ENCODE peak calls at places on chromosomes 2 and 18, in six cellular contexts. One of them, this sample, is unnamed.

GRCh38 chr18:49319590-49319989 is 140.9 kb downstream of the DYM start:
- DNase-seq in kidney tubule cell: no peak
- DNase-seq in T follicular helper cell: no peak
- DNase-seq in uterus: no peak
- DNase-seq in SK-MEL-5: no peak
- DNase-seq in stimulated activated CD8-positive, alpha-beta memory T cell treated with anti-CD3 and anti-CD28 coated beads, Interleukin-7, amount 100 ng/mL, for 24 hours: no peak
- DNase-seq in this sample: no peak

GRCh38 chr2:211598238-211598637 is 940.4 kb downstream of the ERBB4 start:
- DNase-seq in uterus: no peak
- DNase-seq in T follicular helper cell: no peak
- DNase-seq in kidney tubule cell: no peak
- DNase-seq in stimulated activated CD8-positive, alpha-beta memory T cell treated with anti-CD3 and anti-CD28 coated beads, Interleukin-7, amount 100 ng/mL, for 24 hours: no peak
- DNase-seq in SK-MEL-5: no peak
- DNase-seq in this sample: no peak

GRCh38 chr2:205714789-205715411 is 32.6 kb downstream of the NRP2 start:
- DNase-seq in uterus: no peak
- DNase-seq in stimulated activated CD8-positive, alpha-beta memory T cell treated with anti-CD3 and anti-CD28 coated beads, Interleukin-7, amount 100 ng/mL, for 24 hours: no peak
- DNase-seq in T follicular helper cell: no peak
- DNase-seq in kidney tubule cell: no peak
- DNase-seq in SK-MEL-5: no peak
- DNase-seq in this sample: no peak

GRCh38 chr18:55588876-55589595 is 1.0 kb upstream of the TCF4 start:
- DNase-seq in uterus: no peak
- DNase-seq in stimulated activated CD8-positive, alpha-beta memory T cell treated with anti-CD3 and anti-CD28 coated beads, Interleukin-7, amount 100 ng/mL, for 24 hours: no peak
- DNase-seq in kidney tubule cell: peak; percentile 7
- DNase-seq in T follicular helper cell: no peak
- DNase-seq in SK-MEL-5: no peak
- DNase-seq in this sample: no peak

GRCh38 chr2:168700615-168701245 is 101.7 kb upstream of the NOSTRIN start:
- DNase-seq in SK-MEL-5: no peak
- DNase-seq in kidney tubule cell: no peak
- DNase-seq in uterus: no peak
- DNase-seq in stimulated activated CD8-positive, alpha-beta memory T cell treated with anti-CD3 and anti-CD28 coated beads, Interleukin-7, amount 100 ng/mL, for 24 hours: no peak
- DNase-seq in T follicular helper cell: no peak
- DNase-seq in this sample: no peak

GRCh38 chr2:237876951-237877491 is 17.6 kb downstream of the RAMP1 start:
- DNase-seq in SK-MEL-5: no peak
- DNase-seq in uterus: peak; percentile 23
- DNase-seq in T follicular helper cell: no peak
- DNase-seq in stimulated activated CD8-positive, alpha-beta memory T cell treated with anti-CD3 and anti-CD28 coated beads, Interleukin-7, amount 100 ng/mL, for 24 hours: no peak
- DNase-seq in kidney tubule cell: no peak
- DNase-seq in this sample: no peak

GRCh38 chr18:2114765-2115164 is 456.5 kb downstream of the METTL4 start:
- DNase-seq in uterus: no peak
- DNase-seq in SK-MEL-5: no peak
- DNase-seq in stimulated activated CD8-positive, alpha-beta memory T cell treated with anti-CD3 and anti-CD28 coated beads, Interleukin-7, amount 100 ng/mL, for 24 hours: no peak
- DNase-seq in kidney tubule cell: no peak
- DNase-seq in T follicular helper cell: no peak
- DNase-seq in this sample: no peak

GRCh38 chr2:183148967-183149366 is 24.7 kb downstream of the NUP35 start:
- DNase-seq in T follicular helper cell: no peak
- DNase-seq in SK-MEL-5: no peak
- DNase-seq in stimulated activated CD8-positive, alpha-beta memory T cell treated with anti-CD3 and anti-CD28 coated beads, Interleukin-7, amount 100 ng/mL, for 24 hours: no peak
- DNase-seq in uterus: no peak
- DNase-seq in kidney tubule cell: no peak
- DNase-seq in this sample: no peak

GRCh38 chr18:12088731-12089375 is 4.8 kb upstream of the ANKRD62 start:
- DNase-seq in uterus: no peak
- DNase-seq in T follicular helper cell: no peak
- DNase-seq in kidney tubule cell: no peak
- DNase-seq in SK-MEL-5: no peak
- DNase-seq in stimulated activated CD8-positive, alpha-beta memory T cell treated with anti-CD3 and anti-CD28 coated beads, Interleukin-7, amount 100 ng/mL, for 24 hours: no peak
- DNase-seq in this sample: no peak

GRCh38 chr2:161839931-161840330 is 215.7 kb downstream of the SLC4A10 start:
- DNase-seq in stimulated activated CD8-positive, alpha-beta memory T cell treated with anti-CD3 and anti-CD28 coated beads, Interleukin-7, amount 100 ng/mL, for 24 hours: no peak
- DNase-seq in T follicular helper cell: no peak
- DNase-seq in uterus: no peak
- DNase-seq in kidney tubule cell: no peak
- DNase-seq in SK-MEL-5: no peak
- DNase-seq in this sample: no peak

GRCh38 chr2:229713371-229714079 is 830 bp downstream of the DNER start:
- DNase-seq in T follicular helper cell: no peak
- DNase-seq in kidney tubule cell: peak; percentile 20
- DNase-seq in stimulated activated CD8-positive, alpha-beta memory T cell treated with anti-CD3 and anti-CD28 coated beads, Interleukin-7, amount 100 ng/mL, for 24 hours: peak; percentile 7
- DNase-seq in uterus: no peak
- DNase-seq in SK-MEL-5: peak; percentile 61
- DNase-seq in this sample: peak; percentile 13

GRCh38 chr2:234377761-234378341 is 119.0 kb downstream of the ARL4C start:
- DNase-seq in T follicular helper cell: no peak
- DNase-seq in stimulated activated CD8-positive, alpha-beta memory T cell treated with anti-CD3 and anti-CD28 coated beads, Interleukin-7, amount 100 ng/mL, for 24 hours: no peak
- DNase-seq in SK-MEL-5: no peak
- DNase-seq in kidney tubule cell: peak; percentile 12
- DNase-seq in uterus: no peak
- DNase-seq in this sample: no peak

GRCh38 chr2:84880645-84881521 is at the start of gene TRABD2A:
- DNase-seq in stimulated activated CD8-positive, alpha-beta memory T cell treated with anti-CD3 and anti-CD28 coated beads, Interleukin-7, amount 100 ng/mL, for 24 hours: no peak
- DNase-seq in T follicular helper cell: peak; percentile 34
- DNase-seq in uterus: no peak
- DNase-seq in kidney tubule cell: no peak
- DNase-seq in SK-MEL-5: no peak
- DNase-seq in this sample: peak; percentile 23

GRCh38 chr2:166653185-166653813 is 159.2 kb upstream of the SCN7A start:
- DNase-seq in T follicular helper cell: no peak
- DNase-seq in kidney tubule cell: no peak
- DNase-seq in SK-MEL-5: no peak
- DNase-seq in stimulated activated CD8-positive, alpha-beta memory T cell treated with anti-CD3 and anti-CD28 coated beads, Interleukin-7, amount 100 ng/mL, for 24 hours: no peak
- DNase-seq in uterus: no peak
- DNase-seq in this sample: no peak

GRCh38 chr2:127454595-127455565 is 36.7 kb downstream of the PROC start:
- DNase-seq in stimulated activated CD8-positive, alpha-beta memory T cell treated with anti-CD3 and anti-CD28 coated beads, Interleukin-7, amount 100 ng/mL, for 24 hours: no peak
- DNase-seq in T follicular helper cell: no peak
- DNase-seq in uterus: no peak
- DNase-seq in SK-MEL-5: no peak
- DNase-seq in kidney tubule cell: peak; percentile 37
- DNase-seq in this sample: no peak

GRCh38 chr18:76822510-76823165 is at the start of gene ZNF236:
- DNase-seq in SK-MEL-5: peak; percentile 58
- DNase-seq in T follicular helper cell: peak; percentile 44
- DNase-seq in kidney tubule cell: peak; percentile 83
- DNase-seq in uterus: peak; percentile 68
- DNase-seq in stimulated activated CD8-positive, alpha-beta memory T cell treated with anti-CD3 and anti-CD28 coated beads, Interleukin-7, amount 100 ng/mL, for 24 hours: peak; percentile 41
- DNase-seq in this sample: peak; percentile 56

GRCh38 chr2:105797298-105797819 is 52.6 kb downstream of the NCK2 start:
- DNase-seq in kidney tubule cell: peak; percentile 15
- DNase-seq in uterus: peak; percentile 60
- DNase-seq in SK-MEL-5: peak; percentile 14
- DNase-seq in T follicular helper cell: no peak
- DNase-seq in stimulated activated CD8-positive, alpha-beta memory T cell treated with anti-CD3 and anti-CD28 coated beads, Interleukin-7, amount 100 ng/mL, for 24 hours: no peak
- DNase-seq in this sample: no peak

GRCh38 chr2:203626952-203627681 is 79.3 kb upstream of the CD28 start:
- DNase-seq in T follicular helper cell: no peak
- DNase-seq in SK-MEL-5: no peak
- DNase-seq in uterus: no peak
- DNase-seq in kidney tubule cell: no peak
- DNase-seq in stimulated activated CD8-positive, alpha-beta memory T cell treated with anti-CD3 and anti-CD28 coated beads, Interleukin-7, amount 100 ng/mL, for 24 hours: no peak
- DNase-seq in this sample: no peak

GRCh38 chr2:174247474-174248186 is 702 bp downstream of the OLA1 start:
- DNase-seq in T follicular helper cell: no peak
- DNase-seq in stimulated activated CD8-positive, alpha-beta memory T cell treated with anti-CD3 and anti-CD28 coated beads, Interleukin-7, amount 100 ng/mL, for 24 hours: no peak
- DNase-seq in uterus: peak; percentile 28
- DNase-seq in SK-MEL-5: no peak
- DNase-seq in kidney tubule cell: peak; percentile 47
- DNase-seq in this sample: no peak

GRCh38 chr2:116585654-116586053 is 1228.8 kb upstream of the DDX18 start:
- DNase-seq in uterus: no peak
- DNase-seq in T follicular helper cell: no peak
- DNase-seq in kidney tubule cell: no peak
- DNase-seq in stimulated activated CD8-positive, alpha-beta memory T cell treated with anti-CD3 and anti-CD28 coated beads, Interleukin-7, amount 100 ng/mL, for 24 hours: no peak
- DNase-seq in SK-MEL-5: no peak
- DNase-seq in this sample: no peak

GRCh38 chr2:220966636-220967035 is 605.5 kb downstream of the EPHA4 start:
- DNase-seq in SK-MEL-5: no peak
- DNase-seq in uterus: no peak
- DNase-seq in kidney tubule cell: peak; percentile 91
- DNase-seq in stimulated activated CD8-positive, alpha-beta memory T cell treated with anti-CD3 and anti-CD28 coated beads, Interleukin-7, amount 100 ng/mL, for 24 hours: no peak
- DNase-seq in T follicular helper cell: no peak
- DNase-seq in this sample: no peak

GRCh38 chr2:154875999-154876398 is 177.5 kb downstream of the KCNJ3 start:
- DNase-seq in T follicular helper cell: no peak
- DNase-seq in stimulated activated CD8-positive, alpha-beta memory T cell treated with anti-CD3 and anti-CD28 coated beads, Interleukin-7, amount 100 ng/mL, for 24 hours: no peak
- DNase-seq in kidney tubule cell: no peak
- DNase-seq in SK-MEL-5: no peak
- DNase-seq in uterus: no peak
- DNase-seq in this sample: no peak

GRCh38 chr2:48510329-48510728 is 19.6 kb upstream of the STON1 start:
- DNase-seq in stimulated activated CD8-positive, alpha-beta memory T cell treated with anti-CD3 and anti-CD28 coated beads, Interleukin-7, amount 100 ng/mL, for 24 hours: no peak
- DNase-seq in uterus: no peak
- DNase-seq in T follicular helper cell: no peak
- DNase-seq in SK-MEL-5: no peak
- DNase-seq in kidney tubule cell: no peak
- DNase-seq in this sample: no peak

GRCh38 chr2:72147303-72147970 is at the start of gene CYP26B1:
- DNase-seq in SK-MEL-5: no peak
- DNase-seq in uterus: peak; percentile 8
- DNase-seq in kidney tubule cell: no peak
- DNase-seq in T follicular helper cell: no peak
- DNase-seq in stimulated activated CD8-positive, alpha-beta memory T cell treated with anti-CD3 and anti-CD28 coated beads, Interleukin-7, amount 100 ng/mL, for 24 hours: no peak
- DNase-seq in this sample: no peak

This sample was measured in neural crest cell.